ENCODE peak calls at places on chromosome 22, in eight cellular contexts. X is iPS DF 6.9, M is psoas muscle, B is lower lobe of right lung, Q is MM.1S, A is mammary epithelial cell, O is dorsolateral prefrontal cortex, S is osteoblast. W is an unnamed sample.

GRCh38 chr22:38347944-38348750 is 30.9 kb upstream of the CSNK1E start:
- DNase-seq in B (no peak), X (no peak), M (no peak), A (peak), O (no peak), Q (no peak), S (peak), W (no peak)

GRCh38 chr22:38943181-38943580 is 14.2 kb upstream of the APOBEC3A start:
- DNase-seq in O (no peak), M (no peak), Q (no peak), S (no peak), X (no peak), A (no peak), B (no peak), W (no peak)

GRCh38 chr22:18023509-18024275 is 669 bp downstream of the MICAL3 start:
- DNase-seq in O (peak), M (peak), Q (peak), X (no peak), B (no peak), A (peak), S (peak), W (peak)

GRCh38 chr22:38258895-38259294 is 13.9 kb downstream of the TMEM184B start:
- DNase-seq in Q (no peak), M (no peak), S (no peak), O (no peak), A (no peak), X (no peak), B (no peak), W (peak)

GRCh38 chr22:48391171-48391711 is 1436.4 kb downstream of the BRD1 start:
- DNase-seq in S (peak), X (no peak), A (no peak), B (no peak), M (no peak), O (no peak), Q (no peak), W (no peak)

GRCh38 chr22:24525416-24526037 is 29.4 kb downstream of the GUCD1 start:
- DNase-seq in X (no peak), Q (peak), A (peak), B (peak), M (peak), O (peak), S (peak), W (peak)

GRCh38 chr22:44337658-44338004 is 24.9 kb upstream of the SHISAL1 start:
- DNase-seq in X (no peak), Q (no peak), O (no peak), A (peak), S (peak), B (no peak), M (no peak), W (no peak)

GRCh38 chr22:39597236-39597869 is 26.8 kb downstream of the CACNA1I start:
- DNase-seq in A (no peak), S (peak), M (no peak), B (no peak), O (no peak), Q (no peak), X (no peak), W (no peak)

GRCh38 chr22:30606455-30607299 is at the start of gene TCN2:
- DNase-seq in A (peak), X (peak), O (peak), Q (peak), S (peak), M (peak), B (peak), W (peak)

GRCh38 chr22:30305906-30306628 is 16.8 kb upstream of the CASTOR1 start:
- DNase-seq in O (no peak), Q (peak), M (no peak), S (no peak), B (no peak), A (peak), X (no peak), W (no peak)

GRCh38 chr22:31876156-31877035 is 67.9 kb upstream of the YWHAH start:
- DNase-seq in X (no peak), Q (no peak), A (peak), S (peak), B (no peak), O (no peak), M (no peak), W (no peak)

GRCh38 chr22:33400061-33400840 is 342.1 kb upstream of the SYN3 start:
- DNase-seq in S (no peak), M (no peak), Q (no peak), X (no peak), B (no peak), O (no peak), A (no peak), W (no peak)

GRCh38 chr22:26589367-26589844 is 526 bp downstream of the TPST2 start:
- DNase-seq in X (no peak), A (no peak), B (peak), S (no peak), Q (no peak), O (no peak), M (peak), W (peak)

GRCh38 chr22:32354360-32355351 is 3.0 kb upstream of the RFPL3 start:
- DNase-seq in O (no peak), X (no peak), A (peak), Q (no peak), B (no peak), S (peak), M (no peak), W (no peak)

GRCh38 chr22:39530692-39531331 is 1.7 kb downstream of the RPS19BP1 start:
- DNase-seq in X (no peak), A (no peak), Q (peak), S (peak), O (no peak), B (peak), M (no peak), W (no peak)

GRCh38 chr22:23068832-23069385 is 1.4 kb upstream of the GNAZ start:
- DNase-seq in S (peak), A (no peak), O (peak), M (peak), Q (no peak), B (peak), X (no peak), W (no peak)

GRCh38 chr22:27252282-27253049 is 549.1 kb downstream of the MN1 start:
- DNase-seq in X (no peak), A (peak), Q (no peak), B (no peak), M (peak), S (peak), O (no peak), W (peak)

GRCh38 chr22:35601743-35602633 is 15.1 kb downstream of the MB start:
- DNase-seq in A (peak), M (peak), S (peak), B (peak), Q (no peak), X (no peak), O (no peak), W (no peak)

GRCh38 chr22:38454361-38455062 is 487 bp downstream of the KCNJ4 start:
- DNase-seq in S (peak), Q (peak), B (no peak), M (no peak), O (no peak), X (no peak), A (no peak), W (no peak)

GRCh38 chr22:32661296-32661695 is 140.2 kb upstream of the TIMP3 start:
- DNase-seq in M (peak), S (peak), X (no peak), O (no peak), B (no peak), A (peak), Q (no peak), W (peak)

GRCh38 chr22:47918276-47918928 is 1156.0 kb downstream of the TBC1D22A start:
- DNase-seq in Q (peak), X (no peak), M (no peak), B (no peak), A (no peak), S (no peak), O (no peak), W (no peak)

GRCh38 chr22:30038219-30038618 is 42.0 kb upstream of the HORMAD2 start:
- DNase-seq in S (peak), A (peak), O (no peak), X (no peak), Q (no peak), B (no peak), M (no peak), W (no peak)

GRCh38 chr22:24731786-24732185 is 42.7 kb downstream of the PIWIL3 start:
- DNase-seq in B (no peak), Q (no peak), A (peak), S (no peak), X (no peak), M (no peak), O (no peak), W (no peak)

GRCh38 chr22:29225422-29226090 is 19.9 kb downstream of the EMID1 start:
- DNase-seq in M (peak), O (no peak), X (no peak), S (peak), A (no peak), Q (no peak), B (no peak), W (peak)

GRCh38 chr22:32804036-32804435 is 2.5 kb downstream of the TIMP3 start:
- DNase-seq in B (no peak), Q (no peak), A (peak), M (no peak), S (peak), O (no peak), X (no peak), W (no peak)

GRCh38 chr22:38657248-38657909 is 941 bp downstream of the CBY1 start:
- DNase-seq in O (no peak), Q (peak), S (peak), B (no peak), M (no peak), A (peak), X (no peak), W (no peak)

GRCh38 chr22:38257170-38257569 is 15.6 kb downstream of the TMEM184B start:
- DNase-seq in X (no peak), Q (no peak), S (peak), M (no peak), O (no peak), A (no peak), B (no peak), W (no peak)

GRCh38 chr22:22818861-22819855 is 68.5 kb upstream of the IGLL5 start:
- DNase-seq in M (no peak), X (no peak), O (no peak), Q (peak), A (no peak), B (no peak), S (no peak), W (no peak)

GRCh38 chr22:36048911-36049677 is 20.5 kb upstream of the RBFOX2 start:
- DNase-seq in M (no peak), Q (no peak), A (peak), S (peak), B (no peak), X (no peak), O (no peak), W (no peak)

GRCh38 chr22:28771195-28771791 is 1.2 kb upstream of the CCDC117 start:
- DNase-seq in O (no peak), S (no peak), X (no peak), M (no peak), Q (no peak), B (no peak), A (peak), W (no peak)

GRCh38 chr22:45549739-45550138 is 47.1 kb downstream of the FBLN1 start:
- DNase-seq in S (no peak), B (no peak), A (no peak), Q (no peak), O (no peak), M (no peak), X (no peak), W (no peak)
- H3K4me3 ChIP-seq in S (no peak), B (no peak), A (no peak), Q (no peak), O (no peak), M (no peak), X (no peak), W (no peak)

DNA sequence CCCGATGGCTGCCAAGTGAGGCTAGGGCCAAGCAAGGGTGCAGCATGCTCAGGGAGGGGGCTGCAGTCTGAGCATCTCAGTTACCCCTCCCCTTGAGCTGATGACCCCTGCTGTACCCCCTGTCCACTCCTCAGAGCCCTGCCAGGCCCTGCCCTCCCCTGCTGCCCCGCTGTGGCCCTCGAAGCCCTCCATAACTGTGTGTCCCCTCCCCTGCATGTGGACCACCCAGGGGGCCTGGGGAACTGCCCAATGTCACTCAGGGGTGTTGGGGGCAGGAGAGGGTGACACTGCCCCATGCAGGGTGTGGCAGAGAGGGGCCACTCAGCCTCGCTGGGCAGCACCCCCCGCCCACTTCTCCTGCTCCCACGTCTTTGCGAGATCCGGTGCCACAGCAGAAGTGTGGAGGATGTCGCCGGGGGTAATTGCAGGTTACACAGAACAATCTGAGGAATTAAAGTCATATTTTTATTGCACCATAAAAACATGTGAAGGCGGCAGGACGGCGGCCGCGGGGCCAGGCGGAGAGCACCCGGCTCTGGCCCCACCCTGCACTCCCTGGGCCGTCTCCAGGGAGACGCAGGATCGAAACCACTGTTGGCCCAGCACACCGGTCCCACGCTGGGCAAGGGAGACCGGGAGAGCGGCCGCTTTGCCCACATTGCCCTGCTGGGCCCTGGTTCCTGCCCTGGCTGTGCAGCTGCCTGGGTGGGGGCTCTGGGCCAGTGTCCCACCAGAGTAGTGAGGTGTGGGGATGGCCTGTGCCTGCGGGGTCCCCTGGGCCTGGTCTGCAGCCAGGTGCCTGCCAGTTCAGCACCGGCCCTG is 18.7 kb upstream of the GNB1L start:
- DNase-seq in Q (no peak), X (no peak), B (peak), A (no peak), S (peak), O (peak), M (no peak), W (no peak)
- H3K27ac ChIP-seq in Q (no peak), X (no peak), B (peak), A (no peak), S (no peak), O (no peak), M (no peak), W (no peak)

GRCh38 chr22:41842996-41843970 is 10.4 kb downstream of the SREBF2 start:
- DNase-seq in B (no peak), A (no peak), S (no peak), Q (no peak), O (no peak), X (no peak), M (no peak), W (no peak)
- H3K4me3 ChIP-seq in B (no peak), A (no peak), S (no peak), Q (no peak), O (no peak), X (no peak), M (no peak), W (no peak)

GRCh38 chr22:21650280-21650679 is 8.2 kb downstream of the SDF2L1 start:
- DNase-seq in Q (no peak), O (no peak), A (no peak), X (no peak), M (no peak), B (no peak), S (no peak), W (no peak)
- H3K27ac ChIP-seq in Q (no peak), O (no peak), A (no peak), X (no peak), M (no peak), B (no peak), S (no peak), W (no peak)

W was measured in left ventricle myocardium inferior.